ENCODE peak calls at places on chromosomes 4 and X, in four cellular contexts. L is ascending aorta, F is progenitor cell of endocrine pancreas, O is DND-41. S is an unnamed sample.

GRCh38 chrX:138006176-138006575 is 440.2 kb downstream of the ZIC3 start:
- DNase-seq in L (no peak), F (no peak), O (no peak), S (no peak)

GRCh38 chrX:40058719-40059118 is 39.0 kb downstream of the BCOR start:
- DNase-seq in L (peak), F (peak), O (no peak), S (no peak)

GRCh38 chr4:38320833-38321232 is 343.2 kb upstream of the KLF3 start:
- DNase-seq in F (no peak), O (no peak), L (no peak), S (no peak)

GRCh38 chr4:154335588-154335987 is 156.0 kb downstream of the DCHS2 start:
- DNase-seq in L (no peak), O (no peak), F (no peak), S (no peak)

GRCh38 chrX:49177338-49177833 is 5.7 kb downstream of the PLP2 start:
- DNase-seq in L (no peak), F (no peak), O (no peak), S (no peak)

GRCh38 chr4:184437565-184437964 is 36.8 kb downstream of the IRF2 start:
- DNase-seq in L (no peak), F (no peak), O (no peak), S (no peak)

GRCh38 chrX:57241967-57242366 is 44.5 kb upstream of the FAAH2 start:
- DNase-seq in O (no peak), L (no peak), F (no peak), S (no peak)

GRCh38 chrX:74521961-74522833 is 92.2 kb downstream of the RLIM start:
- DNase-seq in L (no peak), F (no peak), O (no peak), S (no peak)

GRCh38 chr4:75671802-75672421 is 1.3 kb downstream of the G3BP2 start:
- DNase-seq in L (no peak), O (no peak), F (no peak), S (no peak)

GRCh38 chrX:24760601-24761000 is 66.9 kb downstream of the POLA1 start:
- DNase-seq in L (no peak), O (no peak), F (no peak), S (no peak)

GRCh38 chrX:121310820-121311219 is 263.4 kb downstream of the GLUD2 start:
- DNase-seq in L (no peak), O (no peak), F (no peak), S (no peak)

GRCh38 chr4:42268824-42269223 is 116.4 kb upstream of the BEND4 start:
- DNase-seq in F (no peak), L (no peak), O (no peak), S (no peak)

GRCh38 chrX:130330706-130331105 is 9.0 kb upstream of the SLC25A14 start:
- DNase-seq in L (no peak), F (peak), O (peak), S (no peak)

GRCh38 chrX:11899091-11899490 is 141.1 kb downstream of the MSL3 start:
- DNase-seq in F (no peak), O (no peak), L (no peak), S (no peak)

GRCh38 chr4:1793496-1793840 is 375 bp downstream of the FGFR3 start:
- DNase-seq in L (no peak), O (peak), F (no peak), S (no peak)

GRCh38 chr4:112853662-112854256 is 195.7 kb upstream of the ANK2 start:
- DNase-seq in L (no peak), F (no peak), O (no peak), S (no peak)

GRCh38 chr4:15665738-15666365 is 10.7 kb upstream of the FBXL5 start:
- DNase-seq in L (no peak), F (no peak), O (no peak), S (no peak)

GRCh38 chr4:103756736-103757135 is 37.0 kb upstream of the TACR3 start:
- DNase-seq in L (no peak), F (no peak), O (no peak), S (no peak)

GRCh38 chr4:82500106-82500738 is 61.6 kb downstream of the TMEM150C start:
- DNase-seq in O (no peak), F (no peak), L (no peak), S (no peak)

GRCh38 chr4:169236901-169237626 is 33.7 kb downstream of the SH3RF1 start:
- DNase-seq in F (no peak), O (no peak), L (no peak), S (no peak)

GRCh38 chr4:3442959-3443749 is 1.4 kb downstream of the HGFAC start:
- DNase-seq in O (peak), F (peak), L (no peak), S (no peak)

GRCh38 chr4:68904786-68905185 is 46.8 kb downstream of the UGT2A3 start:
- DNase-seq in F (no peak), L (no peak), O (no peak), S (no peak)

GRCh38 chr4:133801858-133802257 is 399.7 kb downstream of the PABPC4L start:
- DNase-seq in L (no peak), F (no peak), O (no peak), S (no peak)

GRCh38 chr4:75499900-75500299 is 14.3 kb downstream of the RCHY1 start:
- DNase-seq in F (no peak), L (no peak), O (no peak), S (no peak)

GRCh38 chrX:36787787-36788186 is 220.4 kb upstream of the FAM47C start:
- DNase-seq in F (no peak), L (no peak), O (no peak), S (no peak)

GRCh38 chr4:88963817-88964216 is 93.2 kb downstream of the FAM13A start:
- DNase-seq in F (no peak), O (no peak), L (no peak), S (no peak)

GRCh38 chr4:73922766-73923630 is 53.8 kb downstream of the CXCL1 start:
- DNase-seq in F (no peak), O (no peak), L (no peak), S (no peak)
- TF ChIP-seq CTCF in F (no peak), O (peak), L (peak), S (no peak)

DNA sequence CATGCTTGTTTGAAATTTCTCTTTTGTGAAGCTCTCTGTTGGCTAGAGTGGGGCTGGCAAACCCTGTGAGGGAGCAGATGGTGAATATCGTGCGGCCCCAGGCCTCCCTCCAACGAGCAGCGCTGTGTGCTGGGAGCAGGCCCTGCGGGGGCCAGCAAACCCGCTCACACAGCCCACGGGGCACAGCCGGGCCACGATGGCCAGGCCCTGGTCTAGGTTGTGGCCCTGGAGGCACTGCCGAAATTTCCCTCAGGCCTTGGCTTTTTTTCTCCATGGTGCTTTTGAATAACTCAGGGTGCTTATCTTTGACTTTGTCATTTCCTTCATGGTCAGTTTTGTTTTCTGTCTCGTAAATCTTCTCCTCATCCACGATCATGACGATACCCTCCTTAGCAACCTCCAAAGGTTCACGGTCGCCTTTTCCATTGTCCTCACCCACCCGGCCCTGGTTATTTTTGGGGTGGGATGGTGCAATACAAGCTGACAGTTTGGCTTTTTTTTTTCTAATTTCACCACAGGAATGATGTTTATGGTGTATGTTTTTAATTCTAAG is 20.7 kb downstream of the PCGF3 start:
- DNase-seq in L (no peak), F (no peak), O (no peak), S (no peak)
- TF ChIP-seq CTCF in L (no peak), F (no peak), O (no peak), S (no peak)

GRCh38 chr4:7278071-7278765 is 85.9 kb downstream of the SORCS2 start:
- DNase-seq in L (no peak), O (no peak), F (no peak), S (no peak)

GRCh38 chr4:7276538-7276937 is 84.2 kb downstream of the SORCS2 start:
- DNase-seq in O (no peak), F (no peak), L (no peak), S (no peak)

GRCh38 chr4:7273741-7274297 is 81.5 kb downstream of the SORCS2 start:
- DNase-seq in F (no peak), O (no peak), L (no peak), S (no peak)

GRCh38 chr4:7275067-7275466 is 82.7 kb downstream of the SORCS2 start:
- DNase-seq in L (no peak), O (no peak), F (no peak), S (no peak)

GRCh38 chr4:7275490-7276154 is 83.3 kb downstream of the SORCS2 start:
- DNase-seq in L (no peak), F (no peak), O (no peak), S (no peak)
- TF ChIP-seq CTCF in L (no peak), F (no peak), O (no peak), S (no peak)

GRCh38 chr4:140229881-140230280 is 75.9 kb upstream of the MAML3 start:
- DNase-seq in L (no peak), O (no peak), F (no peak), S (no peak)

GRCh38 chr4:140234697-140235060 is 80.7 kb upstream of the MAML3 start:
- DNase-seq in O (no peak), F (no peak), L (no peak), S (no peak)

GRCh38 chr4:140236649-140237160 is 82.7 kb upstream of the MAML3 start:
- DNase-seq in O (no peak), L (no peak), F (no peak), S (no peak)

GRCh38 chr4:140237616-140238352 is 83.8 kb upstream of the MAML3 start:
- DNase-seq in F (no peak), L (peak), O (no peak), S (no peak)

GRCh38 chr4:140233811-140234696 is 80.1 kb upstream of the MAML3 start:
- DNase-seq in L (no peak), F (no peak), O (no peak), S (no peak)
- TF ChIP-seq CTCF in L (no peak), F (no peak), O (no peak), S (no peak)

DNA sequence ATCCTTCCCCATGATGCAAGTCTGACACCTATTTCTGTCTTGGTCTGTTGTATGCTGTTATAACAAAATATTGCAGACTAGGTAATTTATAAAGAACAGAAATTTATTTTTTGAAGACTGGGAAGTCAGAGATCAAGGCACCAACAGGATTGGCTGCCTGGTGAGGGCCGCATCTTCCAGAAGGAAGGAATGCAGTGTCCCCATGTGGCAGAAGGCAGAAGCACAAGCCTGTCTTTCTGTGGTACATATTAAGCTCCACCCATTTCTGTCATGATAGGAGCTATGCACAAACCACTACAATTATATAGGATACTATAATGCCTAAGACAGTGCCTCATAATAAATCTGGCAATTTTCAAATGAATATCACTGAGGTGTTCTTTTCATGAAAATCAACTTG is 502.3 kb upstream of the DIAPH2 start:
- DNase-seq in L (no peak), F (no peak), O (no peak), S (no peak)
- TF ChIP-seq CTCF in L (peak), F (peak), O (peak), S (no peak)

DNA sequence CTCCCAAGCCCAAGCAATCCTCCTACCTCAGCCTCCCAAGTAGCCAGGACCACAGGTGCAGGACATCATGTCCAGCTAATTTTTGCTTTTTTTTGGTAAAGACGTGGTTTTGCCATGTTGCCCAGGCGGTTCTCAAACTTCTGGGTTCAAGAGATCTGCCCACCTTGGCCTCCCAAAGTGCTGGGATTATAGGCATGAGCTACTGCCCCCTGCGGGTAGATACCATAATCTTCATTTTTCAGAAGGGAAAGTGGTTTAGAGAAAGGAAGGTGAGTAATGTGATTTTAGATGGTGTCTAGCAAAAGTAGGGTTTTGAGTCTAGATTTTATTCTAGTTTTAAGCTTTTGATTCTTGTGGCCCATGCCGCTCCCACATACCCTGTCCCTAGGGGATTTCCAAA is 205.3 kb upstream of the CLNK start:
- DNase-seq in F (no peak), O (no peak), L (no peak), S (no peak)
- TF ChIP-seq CTCF in F (no peak), O (no peak), L (no peak), S (no peak)

GRCh38 chr4:122300776-122301175 is 78.0 kb upstream of the ADAD1 start:
- DNase-seq in F (no peak), O (no peak), L (no peak), S (no peak)
- TF ChIP-seq CTCF in F (peak), O (no peak), L (no peak), S (no peak)

GRCh38 chrX:107025538-107025937 is 25.5 kb upstream of the MORC4 start:
- DNase-seq in L (no peak), F (no peak), O (no peak), S (no peak)
- TF ChIP-seq CTCF in L (no peak), F (peak), O (peak), S (no peak)

GRCh38 chr4:21184788-21185187 is 484.5 kb downstream of the PACRGL start:
- DNase-seq in O (no peak), L (no peak), F (no peak), S (no peak)
- TF ChIP-seq CTCF in O (no peak), L (no peak), F (peak), S (no peak)

S was measured in omental fat pad.